ENCODE peak calls at places on chromosomes 4 and X, in six cellular contexts. One of them, this sample, is unnamed.

GRCh38 chr4:25913056-25913850 is 767 bp upstream of the SMIM20 start:
- DNase-seq in H9: no peak
- DNase-seq in IMR-90: peak
- DNase-seq in H1: no peak
- DNase-seq in neuronal stem cell: no peak
- DNase-seq in trophoblast cell: no peak
- DNase-seq in this sample: no peak

GRCh38 chr4:76897522-76898384 is at the start of gene SOWAHB:
- DNase-seq in H9: peak
- DNase-seq in IMR-90: no peak
- DNase-seq in H1: peak
- DNase-seq in neuronal stem cell: peak
- DNase-seq in trophoblast cell: peak
- DNase-seq in this sample: no peak

GRCh38 chr4:67531349-67531748 is 14.0 kb downstream of the CENPC start:
- DNase-seq in H9: no peak
- DNase-seq in IMR-90: no peak
- DNase-seq in H1: no peak
- DNase-seq in neuronal stem cell: no peak
- DNase-seq in trophoblast cell: no peak
- DNase-seq in this sample: no peak

GRCh38 chr4:74999714-75000309 is 66.9 kb downstream of the PARM1 start:
- DNase-seq in H9: no peak
- DNase-seq in IMR-90: no peak
- DNase-seq in H1: no peak
- DNase-seq in neuronal stem cell: no peak
- DNase-seq in trophoblast cell: no peak
- DNase-seq in this sample: no peak

GRCh38 chrX:13064599-13065143 is 20.3 kb upstream of the FAM9C start:
- DNase-seq in H9: no peak
- DNase-seq in IMR-90: peak
- DNase-seq in H1: no peak
- DNase-seq in neuronal stem cell: no peak
- DNase-seq in trophoblast cell: peak
- DNase-seq in this sample: peak

GRCh38 chr4:7873881-7874280 is 65.8 kb downstream of the AFAP1 start:
- DNase-seq in H9: no peak
- DNase-seq in IMR-90: peak
- DNase-seq in H1: no peak
- DNase-seq in neuronal stem cell: no peak
- DNase-seq in trophoblast cell: peak
- DNase-seq in this sample: no peak

GRCh38 chr4:36757623-36758311 is 476.4 kb downstream of the DTHD1 start:
- DNase-seq in H9: no peak
- DNase-seq in IMR-90: no peak
- DNase-seq in H1: no peak
- DNase-seq in neuronal stem cell: no peak
- DNase-seq in trophoblast cell: no peak
- DNase-seq in this sample: no peak

GRCh38 chrX:78708171-78708570 is 39.3 kb upstream of the LPAR4 start:
- DNase-seq in H9: peak
- DNase-seq in IMR-90: peak
- DNase-seq in H1: peak
- DNase-seq in neuronal stem cell: no peak
- DNase-seq in trophoblast cell: peak
- DNase-seq in this sample: peak

GRCh38 chrX:86047174-86047991 is at the start of gene CHM:
- DNase-seq in H9: peak
- DNase-seq in IMR-90: peak
- DNase-seq in H1: peak
- DNase-seq in neuronal stem cell: peak
- DNase-seq in trophoblast cell: peak
- DNase-seq in this sample: peak

GRCh38 chr4:119659576-119659975 is 31.0 kb upstream of the PDE5A start:
- DNase-seq in H9: no peak
- DNase-seq in IMR-90: peak
- DNase-seq in H1: no peak
- DNase-seq in neuronal stem cell: no peak
- DNase-seq in trophoblast cell: peak
- DNase-seq in this sample: peak

GRCh38 chrX:139052461-139052860 is 340.9 kb upstream of the FGF13 start:
- DNase-seq in H9: no peak
- DNase-seq in IMR-90: no peak
- DNase-seq in H1: no peak
- DNase-seq in neuronal stem cell: no peak
- DNase-seq in trophoblast cell: no peak
- DNase-seq in this sample: no peak

GRCh38 chrX:139044680-139045079 is 333.2 kb upstream of the FGF13 start:
- DNase-seq in H9: no peak
- DNase-seq in IMR-90: no peak
- DNase-seq in H1: no peak
- DNase-seq in neuronal stem cell: no peak
- DNase-seq in trophoblast cell: no peak
- DNase-seq in this sample: no peak

GRCh38 chrX:139049455-139049854 is 337.9 kb upstream of the FGF13 start:
- DNase-seq in H9: no peak
- DNase-seq in IMR-90: no peak
- DNase-seq in H1: no peak
- DNase-seq in neuronal stem cell: no peak
- DNase-seq in trophoblast cell: no peak
- DNase-seq in this sample: no peak
- H3K27ac ChIP-seq in H9: no peak
- H3K27ac ChIP-seq in IMR-90: no peak
- H3K27ac ChIP-seq in H1: no peak
- H3K27ac ChIP-seq in neuronal stem cell: no peak
- H3K27ac ChIP-seq in trophoblast cell: no peak
- H3K27ac ChIP-seq in this sample: no peak

GRCh38 chr4:139585468-139585867 is 29.4 kb upstream of the SETD7 start:
- DNase-seq in H9: no peak
- DNase-seq in IMR-90: no peak
- DNase-seq in H1: no peak
- DNase-seq in neuronal stem cell: no peak
- DNase-seq in trophoblast cell: no peak
- DNase-seq in this sample: no peak
- H3K14ac ChIP-seq in H9: no peak
- H3K14ac ChIP-seq in IMR-90: no peak
- H3K14ac ChIP-seq in H1: no peak
- H3K14ac ChIP-seq in neuronal stem cell: no peak
- H3K14ac ChIP-seq in trophoblast cell: no peak
- H3K14ac ChIP-seq in this sample: no peak

DNA sequence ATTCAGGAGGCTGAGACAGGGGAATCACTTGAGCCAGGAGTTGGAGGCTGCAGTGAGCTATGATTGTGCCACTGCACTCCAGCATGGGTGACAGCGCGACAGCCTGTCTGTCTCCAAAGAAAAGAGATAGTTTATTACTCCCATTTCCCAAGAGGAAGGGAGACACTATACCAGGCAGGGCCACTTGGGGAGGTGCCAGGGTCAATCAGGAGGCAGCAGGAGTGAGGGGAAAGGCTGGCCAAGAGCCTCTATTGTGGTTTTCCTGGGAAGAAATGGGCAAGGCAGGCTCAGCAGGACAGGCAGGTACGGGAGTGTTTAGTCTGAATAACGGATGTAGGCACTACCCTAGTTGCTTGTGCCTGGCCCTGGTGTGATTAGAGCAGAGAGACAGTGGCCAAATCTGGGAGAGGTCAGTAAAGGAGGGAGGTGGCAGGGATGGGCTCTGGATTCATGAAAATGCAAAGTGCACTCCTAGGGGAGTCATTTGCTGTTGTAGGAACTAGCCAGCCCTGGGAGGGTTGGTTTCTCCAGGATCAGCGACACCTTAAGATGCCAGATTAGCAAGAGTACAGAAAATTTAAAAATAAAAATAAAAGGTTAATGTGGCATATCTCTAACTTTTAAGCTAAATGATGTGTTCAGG is 20.2 kb upstream of the CDKN2AIP start:
- DNase-seq in H9: peak
- DNase-seq in IMR-90: no peak
- DNase-seq in H1: no peak
- DNase-seq in neuronal stem cell: no peak
- DNase-seq in trophoblast cell: no peak
- DNase-seq in this sample: no peak
- H3K27ac ChIP-seq in H9: no peak
- H3K27ac ChIP-seq in IMR-90: no peak
- H3K27ac ChIP-seq in H1: no peak
- H3K27ac ChIP-seq in neuronal stem cell: no peak
- H3K27ac ChIP-seq in trophoblast cell: no peak
- H3K27ac ChIP-seq in this sample: no peak

DNA sequence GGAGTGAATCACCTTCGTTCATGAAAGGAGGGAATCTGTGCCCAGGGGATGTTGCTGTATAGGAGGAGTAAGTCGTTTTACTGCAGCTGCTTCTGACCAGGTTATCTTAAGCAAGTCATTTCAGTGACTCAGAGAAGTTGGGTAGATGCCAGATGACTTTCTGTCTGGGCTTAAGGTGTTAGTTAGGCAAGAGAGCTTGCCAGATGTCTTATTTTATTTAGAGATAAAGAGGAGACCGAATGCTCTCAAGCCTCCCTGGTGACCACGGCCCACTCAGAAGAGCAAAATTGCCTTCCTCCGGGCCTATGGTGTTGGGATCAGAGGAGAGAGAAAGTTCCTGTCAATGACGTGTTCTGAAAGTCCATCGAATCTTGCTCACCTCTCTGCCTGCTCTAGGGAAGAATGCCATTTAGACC is 16.3 kb upstream of the ZNF827 start:
- DNase-seq in H9: no peak
- DNase-seq in IMR-90: peak
- DNase-seq in H1: no peak
- DNase-seq in neuronal stem cell: no peak
- DNase-seq in trophoblast cell: peak
- DNase-seq in this sample: peak
- H3K14ac ChIP-seq in H9: no peak
- H3K14ac ChIP-seq in IMR-90: no peak
- H3K14ac ChIP-seq in H1: no peak
- H3K14ac ChIP-seq in neuronal stem cell: no peak
- H3K14ac ChIP-seq in trophoblast cell: no peak
- H3K14ac ChIP-seq in this sample: no peak

GRCh38 chr4:40858946-40859345 is 109.2 kb downstream of the NSUN7 start:
- DNase-seq in H9: no peak
- DNase-seq in IMR-90: no peak
- DNase-seq in H1: no peak
- DNase-seq in neuronal stem cell: no peak
- DNase-seq in trophoblast cell: no peak
- DNase-seq in this sample: no peak

GRCh38 chr4:40856836-40857362 is 107.1 kb downstream of the NSUN7 start:
- DNase-seq in H9: peak
- DNase-seq in IMR-90: peak
- DNase-seq in H1: peak
- DNase-seq in neuronal stem cell: peak
- DNase-seq in trophoblast cell: peak
- DNase-seq in this sample: peak
- H3K27ac ChIP-seq in H9: no peak
- H3K27ac ChIP-seq in IMR-90: no peak
- H3K27ac ChIP-seq in H1: peak
- H3K27ac ChIP-seq in neuronal stem cell: peak
- H3K27ac ChIP-seq in trophoblast cell: no peak
- H3K27ac ChIP-seq in this sample: no peak

DNA sequence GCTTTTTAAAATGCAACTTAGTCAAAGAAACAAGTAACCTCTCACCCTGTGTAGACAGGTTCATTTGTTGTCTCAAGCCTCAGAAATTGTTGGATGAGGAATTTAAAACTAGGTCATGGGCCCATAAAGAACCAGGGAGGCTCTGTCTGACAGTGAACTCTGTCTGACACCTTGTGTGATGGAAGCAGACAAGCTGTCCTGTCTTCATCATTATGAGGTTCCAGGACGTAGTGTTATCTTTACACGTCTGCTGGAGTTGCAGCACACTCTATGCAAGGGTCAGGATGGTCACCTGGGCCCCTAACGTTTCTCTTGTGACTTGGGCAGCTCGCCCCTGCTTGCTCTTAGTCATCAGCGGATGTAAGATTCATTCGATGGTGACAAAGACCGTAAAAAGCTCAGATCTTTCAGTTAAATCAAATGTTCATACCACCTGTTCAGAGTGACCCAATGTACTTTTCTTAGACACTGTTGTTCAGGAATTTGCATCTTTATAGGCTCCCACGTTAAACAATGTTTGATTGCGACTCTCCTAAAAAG is 92.0 kb upstream of the ADGRG2 start:
- DNase-seq in H9: no peak
- DNase-seq in IMR-90: no peak
- DNase-seq in H1: no peak
- DNase-seq in neuronal stem cell: no peak
- DNase-seq in trophoblast cell: no peak
- DNase-seq in this sample: no peak
- H3K14ac ChIP-seq in H9: no peak
- H3K14ac ChIP-seq in IMR-90: no peak
- H3K14ac ChIP-seq in H1: no peak
- H3K14ac ChIP-seq in neuronal stem cell: no peak
- H3K14ac ChIP-seq in trophoblast cell: no peak
- H3K14ac ChIP-seq in this sample: no peak

DNA sequence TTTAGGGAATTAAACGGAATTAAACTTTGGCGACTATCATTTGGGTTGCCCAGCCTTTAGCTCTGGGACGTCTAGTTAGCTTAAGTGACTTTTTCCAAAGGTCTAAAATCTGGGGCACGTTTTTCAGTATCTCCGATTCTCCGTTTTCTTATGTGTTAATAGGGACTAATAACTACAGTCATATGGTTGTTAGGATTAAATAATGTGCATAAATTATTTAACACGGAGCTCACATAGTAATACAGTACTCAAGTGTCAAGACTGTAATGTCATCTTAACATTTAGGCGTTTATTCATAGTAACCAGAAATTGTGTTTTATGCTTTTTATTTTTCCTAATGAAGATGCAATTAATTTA is 466 bp upstream of the CCNA2 start:
- DNase-seq in H9: no peak
- DNase-seq in IMR-90: no peak
- DNase-seq in H1: no peak
- DNase-seq in neuronal stem cell: no peak
- DNase-seq in trophoblast cell: no peak
- DNase-seq in this sample: no peak
- H3K27ac ChIP-seq in H9: no peak
- H3K27ac ChIP-seq in IMR-90: peak
- H3K27ac ChIP-seq in H1: peak
- H3K27ac ChIP-seq in neuronal stem cell: no peak
- H3K27ac ChIP-seq in trophoblast cell: no peak
- H3K27ac ChIP-seq in this sample: peak

GRCh38 chrX:88526385-88526784 is 220.6 kb upstream of the CPXCR1 start:
- DNase-seq in H9: no peak
- DNase-seq in IMR-90: no peak
- DNase-seq in H1: no peak
- DNase-seq in neuronal stem cell: no peak
- DNase-seq in trophoblast cell: no peak
- DNase-seq in this sample: no peak
- H3K14ac ChIP-seq in H9: no peak
- H3K14ac ChIP-seq in IMR-90: no peak
- H3K14ac ChIP-seq in H1: no peak
- H3K14ac ChIP-seq in neuronal stem cell: no peak
- H3K14ac ChIP-seq in trophoblast cell: no peak
- H3K14ac ChIP-seq in this sample: no peak

This sample was measured in mesenchymal stem cell.